ENCODE peak calls at places on chromosomes 1 and 21, in ten cellular contexts. J is HuH-7; Y is activated CD4-positive, CD25-positive, alpha-beta regulatory T cell; Q is M059J; I is renal cortical epithelial cell; P is tibial artery; K is ureter; D is iPS-NIHi11; W is A172; L is ascending aorta. A is an unnamed sample.
A peak's percentile ranks its signal among the peaks of the same experiment; 100 is the strongest.

GRCh38 chr21:35138665-35139381 is 89.7 kb upstream of the RUNX1 start:
- DNase-seq in K (no peak), Q (peak; percentile 99), W (peak; percentile 99), P (no peak), D (no peak), I (peak; percentile 90), Y (no peak), J (no peak), L (no peak), A (no peak)

GRCh38 chr21:38853421-38853919 is 47.7 kb downstream of the ETS2 start:
- DNase-seq in I (peak; percentile 92), W (peak; percentile 99), P (no peak), D (peak; percentile 33), J (no peak), Q (peak; percentile 97), K (peak; percentile 57), L (no peak), Y (no peak), A (no peak)

GRCh38 chr1:23673086-23673813 is 18.4 kb upstream of the RPL11 start:
- DNase-seq in P (no peak), Q (peak; percentile 81), J (peak; percentile 58), D (peak; percentile 88), I (peak; percentile 86), W (peak; percentile 46), K (no peak), L (no peak), Y (no peak), A (peak; percentile 8)

GRCh38 chr1:1081311-1082238 is 7.5 kb upstream of the RNF223 start:
- DNase-seq in D (no peak), Q (no peak), Y (no peak), I (no peak), J (no peak), L (no peak), K (peak; percentile 43), W (no peak), P (peak; percentile 16), A (no peak)

GRCh38 chr1:214658785-214659184 is 55.8 kb downstream of the CENPF start:
- DNase-seq in I (peak; percentile 46), P (no peak), Y (no peak), L (no peak), W (peak; percentile 18), J (no peak), D (peak; percentile 13), K (peak; percentile 41), Q (peak; percentile 13), A (peak; percentile 17)

GRCh38 chr1:78664763-78665162 is 15.1 kb downstream of the IFI44 start:
- DNase-seq in P (no peak), K (no peak), W (no peak), D (no peak), Q (peak; percentile 69), I (no peak), J (no peak), L (no peak), Y (no peak), A (no peak)

GRCh38 chr21:45472445-45473365 is 67.7 kb downstream of the COL18A1 start:
- DNase-seq in K (no peak), D (no peak), P (no peak), Y (no peak), W (no peak), J (no peak), I (no peak), L (no peak), Q (no peak), A (no peak)

GRCh38 chr1:91161166-91161565 is 139.3 kb upstream of the ZNF644 start:
- DNase-seq in Q (no peak), P (no peak), I (no peak), K (no peak), J (no peak), D (no peak), L (no peak), W (no peak), Y (no peak), A (no peak)

GRCh38 chr1:156458181-156458503 is 42.4 kb downstream of the MEF2D start:
- DNase-seq in L (no peak), I (peak; percentile 63), Q (peak; percentile 56), D (no peak), W (peak; percentile 61), Y (no peak), K (no peak), P (no peak), J (no peak), A (no peak)

GRCh38 chr1:31762726-31763670 is 1.1 kb downstream of the ADGRB2 start:
- DNase-seq in K (peak; percentile 70), L (no peak), Q (peak; percentile 80), D (peak; percentile 88), I (peak; percentile 15), J (peak; percentile 88), Y (peak; percentile 57), P (peak; percentile 31), W (no peak), A (no peak)

GRCh38 chr1:53554592-53555305 is 95.5 kb downstream of the DMRTB1 start:
- DNase-seq in Y (no peak), I (no peak), D (no peak), Q (no peak), L (no peak), P (peak; percentile 15), K (no peak), W (no peak), J (no peak), A (no peak)

GRCh38 chr1:184483101-184483813 is 96.4 kb downstream of the C1orf21 start:
- DNase-seq in J (no peak), K (peak; percentile 60), L (no peak), W (no peak), D (no peak), Y (no peak), Q (peak; percentile 56), P (no peak), I (peak; percentile 52), A (peak; percentile 66)

GRCh38 chr21:39048064-39048463 is 135.2 kb downstream of the PSMG1 start:
- DNase-seq in I (peak; percentile 84), K (no peak), D (peak; percentile 79), P (no peak), Y (no peak), L (no peak), W (no peak), Q (peak; percentile 97), J (peak; percentile 15), A (no peak)